ENCODE peak calls at places on chromosomes 1 and 21, in five cellular contexts. Z is trophoblast cell, H is H9, I is IMR-90, F is neuronal stem cell. D is an unnamed sample.

GRCh38 chr1:26327956-26328362 is 10.2 kb downstream of the CD52 start:
- DNase-seq in Z (peak), H (no peak), I (no peak), F (no peak), D (no peak)

GRCh38 chr1:202122639-202123335 is at the start of gene GPR37L1:
- DNase-seq in Z (peak), H (peak), I (peak), F (no peak), D (peak)

GRCh38 chr1:158112994-158113758 is 67.5 kb upstream of the CD1D start:
- DNase-seq in Z (no peak), H (peak), I (peak), F (peak), D (peak)

GRCh38 chr21:38334866-38335265 is 78.1 kb downstream of the KCNJ15 start:
- DNase-seq in Z (peak), H (no peak), I (no peak), F (no peak), D (no peak)

GRCh38 chr1:158196461-158196860 is 15.8 kb downstream of the CD1D start:
- DNase-seq in Z (no peak), H (no peak), I (no peak), F (no peak), D (no peak)

GRCh38 chr1:10755977-10756521 is 40.4 kb downstream of the CASZ1 start:
- DNase-seq in Z (no peak), H (peak), I (no peak), F (no peak), D (no peak)

GRCh38 chr1:12406218-12407021 is 176.6 kb downstream of the VPS13D start:
- DNase-seq in Z (peak), H (no peak), I (peak), F (peak), D (no peak)

GRCh38 chr1:90864681-90865080 is 147.6 kb upstream of the BARHL2 start:
- DNase-seq in Z (no peak), H (no peak), I (no peak), F (no peak), D (no peak)

GRCh38 chr21:45341779-45342178 is 54.1 kb upstream of the POFUT2 start:
- DNase-seq in Z (no peak), H (no peak), I (no peak), F (no peak), D (no peak)

GRCh38 chr1:174788981-174789380 is 210.8 kb upstream of the CACYBP start:
- DNase-seq in Z (no peak), H (no peak), I (peak), F (no peak), D (no peak)

GRCh38 chr21:44702111-44702972 is 5.4 kb downstream of the KRTAP10-12 start:
- DNase-seq in Z (no peak), H (no peak), I (no peak), F (no peak), D (no peak)

GRCh38 chr1:44822981-44823451 is 14.7 kb downstream of the BTBD19 start:
- DNase-seq in Z (no peak), H (no peak), I (no peak), F (no peak), D (no peak)

GRCh38 chr1:22639286-22639685 is 2.9 kb downstream of the C1QA start:
- DNase-seq in Z (no peak), H (peak), I (peak), F (no peak), D (peak)

DNA sequence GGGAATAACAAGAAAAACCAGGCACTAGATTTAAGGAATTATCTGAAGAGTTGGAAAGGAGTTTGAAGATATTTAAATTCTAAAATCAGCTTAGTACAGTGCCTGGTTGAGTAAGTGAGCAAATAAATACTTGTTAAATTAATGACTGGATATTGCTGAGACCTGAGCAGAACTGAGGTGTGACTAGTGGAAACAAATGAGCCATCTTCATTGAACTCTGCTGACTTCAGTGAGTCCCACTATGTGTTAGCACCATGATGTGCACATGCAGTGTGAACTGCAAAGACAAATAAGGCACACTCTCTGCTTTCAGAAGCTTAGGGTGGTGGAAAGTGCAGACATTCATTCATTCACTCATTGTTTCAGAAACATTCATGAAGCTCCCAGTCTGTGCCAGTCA is 48.7 kb downstream of the ELAPOR1 start:
- DNase-seq in Z (no peak), H (no peak), I (no peak), F (no peak), D (no peak)
- H4K91ac ChIP-seq in Z (peak), H (no peak), I (peak), F (no peak), D (no peak)

DNA sequence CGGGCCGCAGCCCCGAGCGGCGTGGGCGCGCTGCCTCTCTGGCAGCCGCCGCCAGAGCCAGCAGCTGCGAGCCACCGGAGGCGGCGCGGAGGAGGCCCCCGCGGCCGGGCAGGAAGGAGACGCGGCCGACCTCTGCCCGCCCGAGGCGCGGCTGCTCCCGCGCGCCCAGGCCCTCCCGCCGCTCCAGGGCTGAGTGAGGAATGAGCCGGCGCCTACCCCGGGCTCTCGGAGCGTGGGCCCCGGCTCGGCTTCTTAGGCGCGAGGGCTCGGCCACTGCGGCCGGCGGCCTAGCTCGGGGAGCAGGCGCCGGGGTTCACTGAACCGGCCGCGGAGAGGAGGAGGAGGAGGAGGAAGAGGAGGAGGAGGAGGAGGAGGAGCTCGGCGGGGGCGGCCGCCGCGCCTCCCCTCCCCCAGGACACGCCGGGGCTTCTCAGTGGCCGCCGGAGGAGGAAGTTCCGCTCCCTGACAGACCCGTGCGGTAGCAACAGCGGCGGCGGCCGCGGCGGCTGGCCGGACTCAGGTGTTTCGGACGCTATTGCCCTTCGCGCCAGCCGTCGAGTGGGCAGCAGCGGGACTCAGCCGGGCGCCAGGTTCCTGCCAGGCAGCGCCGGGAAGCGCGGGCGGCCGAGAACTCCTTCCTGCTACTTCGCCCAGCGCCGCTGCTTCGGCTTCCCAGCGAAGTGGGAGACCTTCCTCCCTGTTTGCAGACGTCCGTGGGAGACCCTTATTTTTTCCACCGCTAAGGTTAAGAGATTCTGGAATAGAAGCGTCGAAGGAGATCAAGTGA is at the start of gene MAN1A2:
- DNase-seq in Z (peak), H (peak), I (peak), F (peak), D (peak)
- H3K23ac ChIP-seq in Z (no peak), H (no peak), I (peak), F (peak), D (no peak)

GRCh38 chr1:1348420-1349255 is 580 bp downstream of the DVL1 start:
- DNase-seq in Z (peak), H (no peak), I (peak), F (no peak), D (no peak)

GRCh38 chr1:1347663-1348419 is 1.4 kb downstream of the DVL1 start:
- DNase-seq in Z (peak), H (peak), I (peak), F (no peak), D (peak)

GRCh38 chr1:1347026-1347595 is 2.1 kb downstream of the DVL1 start:
- DNase-seq in Z (no peak), H (no peak), I (no peak), F (no peak), D (no peak)

GRCh38 chr1:1351511-1352427 is 2.6 kb upstream of the DVL1 start:
- DNase-seq in Z (peak), H (no peak), I (peak), F (no peak), D (no peak)

GRCh38 chr1:1349256-1350012 is at the start of gene DVL1:
- DNase-seq in Z (no peak), H (peak), I (peak), F (peak), D (peak)
- H4K91ac ChIP-seq in Z (peak), H (no peak), I (peak), F (peak), D (peak)

GRCh38 chr1:42456010-42456753 is at the start of the genes PPCS and ZMYND12:
- DNase-seq in Z (peak), H (peak), I (peak), F (peak), D (peak)
- H3K23ac ChIP-seq in Z (no peak), H (no peak), I (peak), F (peak), D (no peak)

DNA sequence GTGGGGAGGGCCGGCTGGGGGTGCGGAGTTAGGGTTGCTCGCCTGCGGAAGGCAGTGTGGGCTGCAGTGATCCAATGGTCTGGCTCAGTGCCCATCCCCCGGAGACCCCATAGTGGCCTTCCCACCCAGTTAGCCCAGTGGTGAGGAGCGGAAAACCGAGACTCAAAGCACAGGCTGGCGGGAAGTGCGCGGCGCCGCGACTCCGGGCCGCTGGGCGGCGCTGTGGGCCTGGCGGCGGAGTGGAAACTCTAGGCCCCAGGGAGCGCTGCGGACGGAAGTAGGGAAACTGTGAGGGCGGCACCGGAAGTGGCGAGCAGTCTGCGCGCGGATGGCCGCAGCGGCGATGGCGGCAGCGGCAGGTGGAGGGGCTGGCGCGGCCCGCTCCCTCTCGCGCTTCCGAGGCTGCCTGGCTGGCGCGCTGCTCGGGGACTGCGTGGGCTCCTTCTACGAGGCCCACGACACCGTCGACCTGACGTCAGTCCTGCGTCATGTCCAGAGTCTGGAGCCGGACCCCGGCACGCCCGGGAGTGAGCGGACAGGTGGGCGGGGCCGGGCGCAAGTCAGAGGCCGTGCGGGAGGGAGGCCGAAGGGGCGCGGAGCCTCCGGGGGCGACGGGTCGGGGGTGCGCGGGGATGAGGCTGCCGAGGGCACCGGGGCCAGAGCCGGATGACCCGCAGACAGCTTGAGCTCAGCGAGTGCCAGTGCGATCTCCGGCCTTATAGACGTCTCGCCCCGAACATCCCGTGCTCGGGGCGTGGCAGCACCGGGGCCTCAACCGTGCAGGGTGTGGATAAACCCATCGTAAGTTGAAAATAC is at the start of gene ADPRS:
- DNase-seq in Z (peak), H (peak), I (peak), F (peak), D (peak)
- H4K91ac ChIP-seq in Z (peak), H (no peak), I (peak), F (no peak), D (peak)

GRCh38 chr1:153677718-153678518 is 570 bp upstream of the NPR1 start:
- DNase-seq in Z (no peak), H (peak), I (peak), F (no peak), D (no peak)
- H3K23ac ChIP-seq in Z (no peak), H (no peak), I (no peak), F (peak), D (no peak)

GRCh38 chr1:153775432-153776311 is 465 bp downstream of the SLC27A3 start:
- DNase-seq in Z (peak), H (peak), I (peak), F (peak), D (peak)

GRCh38 chr1:153773004-153773921 is 1.9 kb upstream of the SLC27A3 start:
- DNase-seq in Z (peak), H (no peak), I (no peak), F (no peak), D (no peak)

GRCh38 chr1:153774036-153774435 is 1.2 kb upstream of the SLC27A3 start:
- DNase-seq in Z (no peak), H (no peak), I (no peak), F (no peak), D (no peak)

GRCh38 chr1:153776352-153776751 is 1.1 kb downstream of the SLC27A3 start:
- DNase-seq in Z (no peak), H (no peak), I (no peak), F (no peak), D (no peak)

GRCh38 chr1:153774780-153775431 is at the start of gene SLC27A3:
- DNase-seq in Z (peak), H (peak), I (no peak), F (no peak), D (peak)
- H4K91ac ChIP-seq in Z (peak), H (no peak), I (peak), F (no peak), D (peak)

D was measured in H1.